ENCODE peak calls at places on chromosomes 2 and 18, in four cellular contexts. E is fibroblast of the aortic adventitia, P is iPS DF 19.7, H is AG08395. B is an unnamed sample.
A peak's percentile ranks its signal among the peaks of the same experiment; 100 is the strongest.

GRCh38 chr2:239319261-239319661 is 81.6 kb downstream of the HDAC4 start:
- DNase-seq in E (peak; percentile 44), P (no peak), H (peak; percentile 39), B (peak; percentile 78)

GRCh38 chr2:184599875-184600227 is 1.5 kb downstream of the ZNF804A start:
- DNase-seq in E (no peak), P (no peak), H (no peak), B (peak; percentile 34)

GRCh38 chr2:118539290-118539689 is 308.2 kb downstream of the EN1 start:
- DNase-seq in E (peak; percentile 52), P (no peak), H (peak; percentile 28), B (no peak)

GRCh38 chr2:117958186-117958585 is 55.7 kb downstream of the CCDC93 start:
- DNase-seq in E (peak; percentile 70), P (no peak), H (peak; percentile 20), B (peak; percentile 88)

GRCh38 chr2:178241852-178242551 is 47.7 kb downstream of the OSBPL6 start:
- DNase-seq in E (peak; percentile 98), P (no peak), H (peak; percentile 90), B (peak; percentile 93)

GRCh38 chr2:100741880-100742814 is 77.8 kb upstream of the NPAS2 start:
- DNase-seq in E (peak; percentile 100), P (no peak), H (peak; percentile 89), B (no peak)

GRCh38 chr2:164478205-164478604 is 143.1 kb downstream of the GRB14 start:
- DNase-seq in E (no peak), P (no peak), H (no peak), B (no peak)

GRCh38 chr2:235463893-235464292 is 29.9 kb upstream of the AGAP1 start:
- DNase-seq in E (peak; percentile 2), P (no peak), H (no peak), B (no peak)

GRCh38 chr2:234911271-234911670 is 40.5 kb upstream of the SH3BP4 start:
- DNase-seq in E (peak; percentile 85), P (no peak), H (peak; percentile 87), B (no peak)

GRCh38 chr2:205959528-205959927 is 126.4 kb downstream of the INO80D start:
- DNase-seq in E (no peak), P (no peak), H (no peak), B (no peak)

GRCh38 chr2:3340144-3340543 is 37.5 kb downstream of the EIPR1 start:
- DNase-seq in E (no peak), P (no peak), H (no peak), B (peak; percentile 16)

GRCh38 chr2:181306785-181307184 is 150.4 kb upstream of the ITGA4 start:
- DNase-seq in E (no peak), P (no peak), H (no peak), B (no peak)

GRCh38 chr2:129009555-129010146 is 691.0 kb upstream of the HS6ST1 start:
- DNase-seq in E (no peak), P (no peak), H (no peak), B (no peak)

GRCh38 chr2:236162031-236162803 is 6.0 kb downstream of the GBX2 start:
- DNase-seq in E (no peak), P (no peak), H (no peak), B (no peak)

GRCh38 chr2:128736046-128736688 is 417.5 kb upstream of the HS6ST1 start:
- DNase-seq in E (no peak), P (no peak), H (no peak), B (no peak)

GRCh38 chr2:3532941-3533340 is 13.6 kb upstream of the ADI1 start:
- DNase-seq in E (no peak), P (no peak), H (no peak), B (no peak)

GRCh38 chr2:57575703-57576268 is 470.8 kb upstream of the VRK2 start:
- DNase-seq in E (no peak), P (no peak), H (no peak), B (no peak)

GRCh38 chr2:234679766-234680687 is 183.1 kb upstream of the ARL4C start:
- DNase-seq in E (peak; percentile 99), P (no peak), H (peak; percentile 87), B (peak; percentile 93)

GRCh38 chr18:36624451-36625167 is 204.2 kb downstream of the TPGS2 start:
- DNase-seq in E (no peak), P (no peak), H (no peak), B (no peak)

GRCh38 chr2:134782792-134783191 is 55.6 kb upstream of the ACMSD start:
- DNase-seq in E (no peak), P (no peak), H (no peak), B (peak; percentile 26)

GRCh38 chr2:144379891-144380311 is 140.0 kb downstream of the ZEB2 start:
- DNase-seq in E (no peak), P (no peak), H (no peak), B (peak; percentile 66)

GRCh38 chr2:110748489-110748867 is 16.1 kb downstream of the ACOXL start:
- DNase-seq in E (no peak), P (no peak), H (no peak), B (no peak)

GRCh38 chr2:174681983-174682577 is 82.2 kb downstream of the CHRNA1 start:
- DNase-seq in E (peak; percentile 35), P (no peak), H (peak; percentile 66), B (peak; percentile 55)

GRCh38 chr2:236162804-236163482 is 5.2 kb downstream of the GBX2 start:
- DNase-seq in E (no peak), P (no peak), H (no peak), B (no peak)

GRCh38 chr2:96839288-96839874 is 4.4 kb downstream of the ANKRD23 start:
- DNase-seq in E (no peak), P (no peak), H (no peak), B (no peak)

GRCh38 chr2:8148260-8148880 is 533.5 kb upstream of the ID2 start:
- DNase-seq in E (peak; percentile 91), P (no peak), H (peak; percentile 77), B (peak; percentile 80)